ENCODE peak calls at places on chromosomes 1 and 21, in four cellular contexts. J is AG10803; Z is Karpas-422; D is activated CD8-positive, alpha-beta memory T cell treated with anti-CD3 and anti-CD28 coated beads, Interleukin-2, amount 10 ng/mL, durations not matched to agents 7 days and 5 days. X is an unnamed sample.

GRCh38 chr1:115461526-115461925 is 123.5 kb upstream of the NGF start:
- DNase-seq in J (no peak), Z (no peak), D (no peak), X (no peak)

GRCh38 chr1:63968663-63969460 is 195.0 kb downstream of the ROR1 start:
- DNase-seq in Z (no peak), J (peak; percentile 58), D (no peak), X (no peak)

GRCh38 chr1:172279951-172280350 is 140.5 kb upstream of the C1orf105 start:
- DNase-seq in D (no peak), Z (no peak), J (no peak), X (no peak)

GRCh38 chr1:156760796-156761104 is 6.6 kb upstream of the PRCC start:
- DNase-seq in D (no peak), J (no peak), Z (no peak), X (no peak)

GRCh38 chr1:226994357-226995063 is 54.4 kb downstream of the COQ8A start:
- DNase-seq in J (no peak), D (no peak), Z (no peak), X (no peak)

GRCh38 chr1:63833346-63834065 is 59.7 kb downstream of the ROR1 start:
- DNase-seq in Z (no peak), J (peak; percentile 52), D (no peak), X (no peak)

GRCh38 chr21:45821315-45822001 is 160.1 kb upstream of the COL6A1 start:
- DNase-seq in J (no peak), Z (no peak), D (peak; percentile 38), X (no peak)

GRCh38 chr21:35036521-35037383 is 12.3 kb downstream of the RUNX1 start:
- DNase-seq in J (no peak), Z (no peak), D (no peak), X (no peak)

GRCh38 chr1:53662951-53663350 is 76.0 kb downstream of the GLIS1 start:
- DNase-seq in Z (no peak), J (no peak), D (no peak), X (no peak)

GRCh38 chr1:43366179-43366578 is 1.6 kb downstream of the ELOVL1 start:
- DNase-seq in Z (peak; percentile 69), D (peak; percentile 44), J (no peak), X (no peak)

GRCh38 chr1:223844521-223844961 is 1.2 kb downstream of the TP53BP2 start:
- DNase-seq in D (peak; percentile 90), Z (no peak), J (no peak), X (no peak)

GRCh38 chr1:93489756-93490155 is 41.8 kb downstream of the FNBP1L start:
- DNase-seq in D (no peak), Z (no peak), J (peak; percentile 55), X (no peak)

GRCh38 chr1:167516404-167517388 is 1.6 kb downstream of the CD247 start:
- DNase-seq in D (peak; percentile 70), Z (no peak), J (no peak), X (peak; percentile 68)

GRCh38 chr1:23393706-23394105 is 24.1 kb upstream of the ZNF436 start:
- DNase-seq in Z (no peak), D (no peak), J (no peak), X (no peak)

GRCh38 chr1:245546875-245547274 is 392.1 kb downstream of the KIF26B start:
- DNase-seq in J (no peak), Z (no peak), D (no peak), X (no peak)

GRCh38 chr1:14625587-14626447 is 27.3 kb downstream of the KAZN start:
- DNase-seq in D (no peak), J (no peak), Z (no peak), X (no peak)

GRCh38 chr1:182091083-182091482 is 29.6 kb upstream of the ZNF648 start:
- DNase-seq in J (no peak), Z (no peak), D (no peak), X (no peak)

GRCh38 chr1:64098436-64098835 is 105.0 kb upstream of the UBE2U start:
- DNase-seq in J (no peak), Z (no peak), D (no peak), X (no peak)

GRCh38 chr1:26771643-26772321 is 16.0 kb upstream of the PIGV start:
- DNase-seq in D (no peak), Z (no peak), J (peak; percentile 98), X (no peak)

GRCh38 chr1:89547563-89548485 is 23.2 kb downstream of the LRRC8B start:
- DNase-seq in Z (no peak), D (no peak), J (peak; percentile 80), X (no peak)

GRCh38 chr1:59156526-59157196 is 140.2 kb upstream of the FGGY start:
- DNase-seq in D (no peak), Z (no peak), J (peak; percentile 33), X (no peak)

GRCh38 chr21:41322496-41323382 is 6.1 kb downstream of the FAM3B start:
- DNase-seq in J (no peak), Z (no peak), D (no peak), X (no peak)

GRCh38 chr1:165988275-165988674 is 160.9 kb downstream of the UCK2 start:
- DNase-seq in D (no peak), Z (no peak), J (no peak), X (no peak)

GRCh38 chr1:192225713-192226112 is 67.5 kb downstream of the RGS18 start:
- DNase-seq in Z (no peak), D (no peak), J (peak; percentile 1), X (no peak)

GRCh38 chr1:89657886-89658285 is 25.0 kb downstream of the LRRC8C start:
- DNase-seq in J (no peak), Z (no peak), D (no peak), X (peak; percentile 81)

GRCh38 chr1:47725000-47725731 is 272.0 kb downstream of the TRABD2B start:
- DNase-seq in J (no peak), Z (no peak), D (no peak), X (no peak)

GRCh38 chr1:117500584-117500983 is 105.3 kb upstream of the TENT5C start:
- DNase-seq in J (no peak), D (no peak), Z (no peak), X (no peak)

GRCh38 chr1:150577557-150578277 is 1.7 kb downstream of the MCL1 start:
- DNase-seq in Z (peak; percentile 76), D (peak; percentile 47), J (peak; percentile 61), X (peak; percentile 75)

GRCh38 chr1:234608720-234609527 is 1.1 kb downstream of the IRF2BP2 start:
- DNase-seq in J (peak; percentile 48), Z (peak; percentile 71), D (peak; percentile 82), X (peak; percentile 76)

GRCh38 chr1:29396438-29397255 is 160.3 kb downstream of the PTPRU start:
- DNase-seq in D (peak; percentile 18), Z (no peak), J (peak; percentile 18), X (no peak)

GRCh38 chr1:228280961-228281591 is 73.2 kb downstream of the OBSCN start:
- DNase-seq in J (no peak), Z (no peak), D (no peak), X (no peak)

GRCh38 chr1:195971589-195971988 is 636.7 kb downstream of the KCNT2 start:
- DNase-seq in D (no peak), J (no peak), Z (no peak), X (no peak)

GRCh38 chr1:166184897-166185296 is 18.1 kb upstream of the FAM78B start:
- DNase-seq in D (no peak), J (peak; percentile 55), Z (no peak), X (no peak)

GRCh38 chr1:16076003-16076870 is 2.8 kb upstream of the FAM131C start:
- DNase-seq in D (no peak), J (peak; percentile 86), Z (no peak), X (no peak)

GRCh38 chr21:26850116-26850643 is 5.0 kb upstream of the ADAMTS1 start:
- DNase-seq in J (peak; percentile 50), D (no peak), Z (peak; percentile 78), X (no peak)

GRCh38 chr1:41355356-41355755 is 5.9 kb upstream of the FOXO6 start:
- DNase-seq in D (no peak), Z (no peak), J (no peak), X (no peak)

GRCh38 chr1:215023151-215023832 is 59.2 kb upstream of the KCNK2 start:
- DNase-seq in Z (no peak), J (peak; percentile 82), D (no peak), X (no peak)

GRCh38 chr1:66214901-66215300 is 319.1 kb upstream of the SGIP1 start:
- DNase-seq in J (peak; percentile 13), D (no peak), Z (no peak), X (peak; percentile 61)

GRCh38 chr1:4701276-4701675 is 46.9 kb downstream of the AJAP1 start:
- DNase-seq in D (no peak), J (no peak), Z (no peak), X (no peak)

GRCh38 chr1:22922640-22923039 is 50.0 kb downstream of the LACTBL1 start:
- DNase-seq in D (no peak), Z (no peak), J (no peak), X (no peak)

X was measured in CD4-positive, CD25-positive, alpha-beta regulatory T cell.